ENCODE peak calls at places on chromosome 1, in ten cellular contexts. One of them, this sample, is unnamed.

GRCh38 chr1:199305053-199305452 is 666.2 kb downstream of the PTPRC start:
- DNase-seq in breast epithelium: no peak
- DNase-seq in stomach: no peak
- DNase-seq in HepG2: no peak
- DNase-seq in Panc1: no peak
- DNase-seq in spleen: no peak
- DNase-seq in GM23338: no peak
- DNase-seq in sigmoid colon: no peak
- DNase-seq in prostate gland: no peak
- DNase-seq in transverse colon: no peak
- DNase-seq in this sample: no peak

GRCh38 chr1:145963218-145964019 is 956 bp downstream of the ANKRD34A start:
- DNase-seq in sigmoid colon: no peak
- DNase-seq in breast epithelium: no peak
- DNase-seq in Panc1: no peak
- DNase-seq in prostate gland: no peak
- DNase-seq in spleen: no peak
- DNase-seq in GM23338: no peak
- DNase-seq in transverse colon: no peak
- DNase-seq in HepG2: no peak
- DNase-seq in stomach: no peak
- DNase-seq in this sample: no peak

GRCh38 chr1:61358770-61359455 is 276.6 kb downstream of the NFIA start:
- DNase-seq in Panc1: no peak
- DNase-seq in sigmoid colon: no peak
- DNase-seq in transverse colon: no peak
- DNase-seq in GM23338: no peak
- DNase-seq in breast epithelium: no peak
- DNase-seq in stomach: no peak
- DNase-seq in spleen: no peak
- DNase-seq in HepG2: no peak
- DNase-seq in prostate gland: no peak
- DNase-seq in this sample: no peak

GRCh38 chr1:200811704-200812103 is 61.1 kb upstream of the GPR25 start:
- DNase-seq in sigmoid colon: no peak
- DNase-seq in HepG2: no peak
- DNase-seq in breast epithelium: no peak
- DNase-seq in prostate gland: no peak
- DNase-seq in Panc1: no peak
- DNase-seq in stomach: no peak
- DNase-seq in GM23338: no peak
- DNase-seq in transverse colon: no peak
- DNase-seq in spleen: no peak
- DNase-seq in this sample: no peak

GRCh38 chr1:38997901-38998190 is 6.8 kb downstream of the AKIRIN1 start:
- DNase-seq in GM23338: no peak
- DNase-seq in Panc1: no peak
- DNase-seq in breast epithelium: no peak
- DNase-seq in stomach: no peak
- DNase-seq in transverse colon: no peak
- DNase-seq in sigmoid colon: no peak
- DNase-seq in prostate gland: peak; percentile 17
- DNase-seq in HepG2: no peak
- DNase-seq in spleen: no peak
- DNase-seq in this sample: no peak

GRCh38 chr1:231260351-231260750 is 19.3 kb downstream of the GNPAT start:
- DNase-seq in spleen: no peak
- DNase-seq in Panc1: no peak
- DNase-seq in sigmoid colon: no peak
- DNase-seq in prostate gland: no peak
- DNase-seq in HepG2: no peak
- DNase-seq in stomach: no peak
- DNase-seq in GM23338: no peak
- DNase-seq in transverse colon: no peak
- DNase-seq in breast epithelium: no peak
- DNase-seq in this sample: no peak

GRCh38 chr1:44361478-44361877 is 6.4 kb upstream of the ERI3 start:
- DNase-seq in breast epithelium: no peak
- DNase-seq in transverse colon: no peak
- DNase-seq in HepG2: no peak
- DNase-seq in Panc1: no peak
- DNase-seq in stomach: no peak
- DNase-seq in prostate gland: no peak
- DNase-seq in spleen: no peak
- DNase-seq in sigmoid colon: no peak
- DNase-seq in GM23338: peak; percentile 49
- DNase-seq in this sample: no peak

GRCh38 chr1:200558866-200559459 is 61.6 kb downstream of the KIF14 start:
- DNase-seq in HepG2: peak; percentile 29
- DNase-seq in transverse colon: no peak
- DNase-seq in breast epithelium: no peak
- DNase-seq in stomach: no peak
- DNase-seq in spleen: no peak
- DNase-seq in GM23338: peak; percentile 59
- DNase-seq in sigmoid colon: no peak
- DNase-seq in prostate gland: no peak
- DNase-seq in Panc1: peak; percentile 38
- DNase-seq in this sample: no peak

GRCh38 chr1:166182281-166182680 is 15.5 kb upstream of the FAM78B start:
- DNase-seq in breast epithelium: no peak
- DNase-seq in prostate gland: no peak
- DNase-seq in GM23338: no peak
- DNase-seq in Panc1: no peak
- DNase-seq in sigmoid colon: no peak
- DNase-seq in transverse colon: no peak
- DNase-seq in stomach: no peak
- DNase-seq in spleen: no peak
- DNase-seq in HepG2: no peak
- DNase-seq in this sample: no peak

GRCh38 chr1:109705411-109705810 is 6.6 kb upstream of the GSTM5 start:
- DNase-seq in spleen: no peak
- DNase-seq in stomach: peak; percentile 63
- DNase-seq in HepG2: no peak
- DNase-seq in GM23338: no peak
- DNase-seq in breast epithelium: no peak
- DNase-seq in transverse colon: no peak
- DNase-seq in prostate gland: no peak
- DNase-seq in Panc1: no peak
- DNase-seq in sigmoid colon: no peak
- DNase-seq in this sample: peak; percentile 52

GRCh38 chr1:21106238-21106637 is 70.5 kb downstream of the EIF4G3 start:
- DNase-seq in transverse colon: no peak
- DNase-seq in stomach: no peak
- DNase-seq in HepG2: no peak
- DNase-seq in spleen: no peak
- DNase-seq in GM23338: no peak
- DNase-seq in Panc1: no peak
- DNase-seq in prostate gland: no peak
- DNase-seq in breast epithelium: no peak
- DNase-seq in sigmoid colon: no peak
- DNase-seq in this sample: no peak

GRCh38 chr1:198253668-198254067 is 96.9 kb downstream of the NEK7 start:
- DNase-seq in prostate gland: no peak
- DNase-seq in sigmoid colon: no peak
- DNase-seq in GM23338: no peak
- DNase-seq in spleen: no peak
- DNase-seq in Panc1: no peak
- DNase-seq in transverse colon: no peak
- DNase-seq in HepG2: no peak
- DNase-seq in stomach: no peak
- DNase-seq in breast epithelium: no peak
- DNase-seq in this sample: no peak

GRCh38 chr1:112904071-112904830 is 51.7 kb downstream of the SLC16A1 start:
- DNase-seq in Panc1: no peak
- DNase-seq in GM23338: no peak
- DNase-seq in HepG2: no peak
- DNase-seq in prostate gland: no peak
- DNase-seq in transverse colon: no peak
- DNase-seq in sigmoid colon: no peak
- DNase-seq in spleen: no peak
- DNase-seq in breast epithelium: no peak
- DNase-seq in stomach: no peak
- DNase-seq in this sample: no peak

GRCh38 chr1:47808612-47809011 is 188.6 kb downstream of the TRABD2B start:
- DNase-seq in stomach: no peak
- DNase-seq in HepG2: no peak
- DNase-seq in breast epithelium: no peak
- DNase-seq in GM23338: no peak
- DNase-seq in sigmoid colon: no peak
- DNase-seq in prostate gland: no peak
- DNase-seq in spleen: no peak
- DNase-seq in transverse colon: no peak
- DNase-seq in Panc1: no peak
- DNase-seq in this sample: no peak

GRCh38 chr1:52523376-52523775 is 29.5 kb downstream of the TUT4 start:
- DNase-seq in GM23338: no peak
- DNase-seq in breast epithelium: no peak
- DNase-seq in spleen: no peak
- DNase-seq in Panc1: no peak
- DNase-seq in prostate gland: no peak
- DNase-seq in HepG2: no peak
- DNase-seq in transverse colon: no peak
- DNase-seq in sigmoid colon: no peak
- DNase-seq in stomach: no peak
- DNase-seq in this sample: no peak

GRCh38 chr1:164589961-164590507 is 31.1 kb downstream of the PBX1 start:
- DNase-seq in Panc1: no peak
- DNase-seq in GM23338: peak; percentile 79
- DNase-seq in HepG2: no peak
- DNase-seq in breast epithelium: no peak
- DNase-seq in spleen: no peak
- DNase-seq in transverse colon: no peak
- DNase-seq in stomach: no peak
- DNase-seq in sigmoid colon: no peak
- DNase-seq in prostate gland: no peak
- DNase-seq in this sample: no peak

DNA sequence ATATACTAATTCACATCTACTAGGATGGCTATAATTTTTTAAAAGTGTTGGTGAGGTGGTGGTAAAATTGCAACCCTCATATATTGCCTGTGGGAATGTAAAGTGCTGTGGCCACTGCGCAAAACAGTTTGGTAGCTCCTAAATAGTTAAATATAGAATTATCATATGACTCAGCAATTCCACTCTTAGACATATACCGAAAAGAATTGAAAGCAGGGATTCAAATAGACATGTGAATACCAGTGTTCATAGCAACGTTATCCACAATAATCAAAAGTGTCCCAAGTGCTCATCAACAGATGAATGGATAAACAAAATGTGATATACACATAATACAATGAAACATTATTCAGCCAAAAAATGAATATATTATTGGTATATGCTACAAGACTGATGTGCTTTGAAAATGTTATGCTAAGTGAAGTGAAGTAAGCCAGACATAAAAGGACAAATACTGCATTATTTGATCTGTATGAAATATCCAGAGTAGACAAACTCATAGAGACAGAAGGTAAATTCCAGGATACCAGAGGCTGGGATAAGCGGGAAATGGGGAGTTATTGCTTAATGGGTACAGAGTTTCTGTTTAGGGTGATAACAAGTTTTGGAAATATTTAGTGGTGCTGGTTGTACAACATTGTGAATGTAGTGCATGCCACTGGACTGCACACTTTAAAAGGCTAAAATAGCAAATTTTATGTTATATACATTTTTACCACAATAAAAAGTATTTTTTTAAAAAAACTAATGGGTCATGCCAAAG is 342.5 kb downstream of the SEC16B start:
- DNase-seq in prostate gland: no peak
- DNase-seq in spleen: no peak
- DNase-seq in transverse colon: no peak
- DNase-seq in HepG2: no peak
- DNase-seq in GM23338: no peak
- DNase-seq in breast epithelium: no peak
- DNase-seq in Panc1: no peak
- DNase-seq in stomach: no peak
- DNase-seq in sigmoid colon: no peak
- DNase-seq in this sample: no peak
- H3K4me3 ChIP-seq in prostate gland: no peak overlapping the region
- H3K4me3 ChIP-seq in spleen: no peak overlapping the region
- H3K4me3 ChIP-seq in transverse colon: no peak overlapping the region
- H3K4me3 ChIP-seq in HepG2: no peak overlapping the region
- H3K4me3 ChIP-seq in GM23338: no peak overlapping the region
- H3K4me3 ChIP-seq in breast epithelium: no peak overlapping the region
- H3K4me3 ChIP-seq in Panc1: no peak overlapping the region
- H3K4me3 ChIP-seq in stomach: no peak overlapping the region
- H3K4me3 ChIP-seq in sigmoid colon: no peak overlapping the region
- H3K4me3 ChIP-seq in this sample: no peak overlapping the region

GRCh38 chr1:108079550-108079949 is 114.6 kb upstream of the VAV3 start:
- DNase-seq in sigmoid colon: no peak
- DNase-seq in HepG2: no peak
- DNase-seq in spleen: peak; percentile 90
- DNase-seq in stomach: no peak
- DNase-seq in prostate gland: no peak
- DNase-seq in Panc1: no peak
- DNase-seq in breast epithelium: no peak
- DNase-seq in GM23338: peak; percentile 18
- DNase-seq in transverse colon: peak; percentile 22
- DNase-seq in this sample: no peak
- TF ChIP-seq POLR2AphosphoS5 in sigmoid colon: no peak
- TF ChIP-seq POLR2AphosphoS5 in HepG2: no peak
- TF ChIP-seq POLR2AphosphoS5 in spleen: peak; percentile 71
- TF ChIP-seq POLR2AphosphoS5 in stomach: no peak
- TF ChIP-seq POLR2AphosphoS5 in prostate gland: no peak
- TF ChIP-seq POLR2AphosphoS5 in Panc1: no peak
- TF ChIP-seq POLR2AphosphoS5 in breast epithelium: no peak
- TF ChIP-seq POLR2AphosphoS5 in GM23338: no peak
- TF ChIP-seq POLR2AphosphoS5 in transverse colon: no peak
- TF ChIP-seq POLR2AphosphoS5 in this sample: no peak

DNA sequence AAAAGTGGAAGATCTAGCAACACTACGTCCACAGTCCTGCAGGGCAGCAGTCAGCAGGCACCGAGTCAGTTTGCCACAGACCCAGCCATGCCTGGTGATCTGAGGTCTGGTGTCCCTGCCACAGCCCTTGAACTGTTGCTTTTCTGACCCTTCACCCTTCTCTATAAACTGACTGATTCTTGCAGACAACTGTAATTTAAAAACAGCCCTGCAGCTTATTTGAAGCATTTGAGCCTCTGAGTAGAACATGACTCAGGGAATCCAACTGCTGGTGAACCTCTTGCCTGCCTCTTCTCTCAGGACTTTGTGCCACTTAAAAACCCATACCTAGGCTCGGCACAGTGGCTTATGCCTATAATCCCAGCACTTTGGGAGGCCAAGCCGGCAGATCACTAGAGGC is 107.2 kb downstream of the EDEM3 start:
- DNase-seq in breast epithelium: no peak
- DNase-seq in transverse colon: no peak
- DNase-seq in HepG2: no peak
- DNase-seq in GM23338: no peak
- DNase-seq in prostate gland: no peak
- DNase-seq in spleen: no peak
- DNase-seq in sigmoid colon: no peak
- DNase-seq in Panc1: no peak
- DNase-seq in stomach: no peak
- DNase-seq in this sample: no peak
- H3K4me3 ChIP-seq in breast epithelium: no peak overlapping the region
- H3K4me3 ChIP-seq in transverse colon: no peak overlapping the region
- H3K4me3 ChIP-seq in HepG2: no peak overlapping the region
- H3K4me3 ChIP-seq in GM23338: no peak overlapping the region
- H3K4me3 ChIP-seq in prostate gland: no peak overlapping the region
- H3K4me3 ChIP-seq in spleen: no peak overlapping the region
- H3K4me3 ChIP-seq in sigmoid colon: no peak overlapping the region
- H3K4me3 ChIP-seq in Panc1: no peak overlapping the region
- H3K4me3 ChIP-seq in stomach: no peak overlapping the region
- H3K4me3 ChIP-seq in this sample: no peak overlapping the region

GRCh38 chr1:227429447-227430359 is 111.4 kb upstream of the CDC42BPA start:
- DNase-seq in stomach: no peak
- DNase-seq in sigmoid colon: no peak
- DNase-seq in GM23338: no peak
- DNase-seq in Panc1: no peak
- DNase-seq in breast epithelium: no peak
- DNase-seq in transverse colon: no peak
- DNase-seq in HepG2: no peak
- DNase-seq in prostate gland: no peak
- DNase-seq in spleen: no peak
- DNase-seq in this sample: no peak
- TF ChIP-seq POLR2AphosphoS5 in stomach: no peak
- TF ChIP-seq POLR2AphosphoS5 in sigmoid colon: no peak
- TF ChIP-seq POLR2AphosphoS5 in GM23338: no peak
- TF ChIP-seq POLR2AphosphoS5 in Panc1: no peak
- TF ChIP-seq POLR2AphosphoS5 in breast epithelium: no peak
- TF ChIP-seq POLR2AphosphoS5 in transverse colon: no peak
- TF ChIP-seq POLR2AphosphoS5 in HepG2: no peak
- TF ChIP-seq POLR2AphosphoS5 in prostate gland: no peak
- TF ChIP-seq POLR2AphosphoS5 in spleen: no peak
- TF ChIP-seq POLR2AphosphoS5 in this sample: no peak

This sample was measured in vagina.